ENCODE peak calls at places on chromosome 11, in seven cellular contexts. I is fibroblast of lung; N is activated naive CD4-positive, alpha-beta T cell treated with anti-CD3 and anti-CD28 coated beads, Interleukin-2, amount 10 ng/mL, durations not matched to agents 7 days and 5 days; K is skeletal muscle cell; X is HL-60; Y is colonic mucosa; Z is non-pigmented ciliary epithelial cell. P is an unnamed sample.

GRCh38 chr11:36945384-36945783 is 347.3 kb upstream of the RAG2 start:
- DNase-seq in Y (no peak), K (no peak), I (no peak), Z (no peak), N (no peak), X (no peak), P (no peak)

GRCh38 chr11:64250875-64251721 is at the start of gene PLCB3:
- DNase-seq in Y (no peak), X (no peak), K (no peak), Z (no peak), I (peak), N (peak), P (peak)

GRCh38 chr11:70528046-70528793 is 129.9 kb downstream of the CTTN start:
- DNase-seq in Z (no peak), K (no peak), X (no peak), N (peak), I (no peak), Y (no peak), P (no peak)

GRCh38 chr11:57111646-57112045 is 70.1 kb upstream of the LRRC55 start:
- DNase-seq in N (no peak), X (no peak), Y (no peak), Z (no peak), I (no peak), K (no peak), P (no peak)

GRCh38 chr11:27431808-27432207 is 40.8 kb downstream of the LGR4 start:
- DNase-seq in X (no peak), N (no peak), K (no peak), Z (no peak), I (no peak), Y (no peak), P (no peak)

GRCh38 chr11:96538104-96538503 is 148.3 kb downstream of the JRKL start:
- DNase-seq in N (no peak), I (no peak), Z (no peak), X (no peak), K (no peak), Y (no peak), P (no peak)

GRCh38 chr11:114736806-114737205 is 58.5 kb downstream of the NXPE2 start:
- DNase-seq in I (no peak), Z (no peak), Y (no peak), K (no peak), X (no peak), N (no peak), P (no peak)

GRCh38 chr11:96267490-96268010 is 75.4 kb downstream of the MAML2 start:
- DNase-seq in K (no peak), N (peak), X (no peak), Z (no peak), I (no peak), Y (no peak), P (peak)

GRCh38 chr11:39209966-39210365 is 2249.5 kb downstream of the LRRC4C start:
- DNase-seq in Y (no peak), I (no peak), K (no peak), N (no peak), X (no peak), Z (no peak), P (no peak)

P was measured in activated effector memory CD4-positive, alpha-beta T cell treated with anti-CD3 and anti-CD28 coated beads, Interleukin-2, amount 50 U/mL, for 16 hours.